ENCODE peak calls at places on chromosomes 13 and 19, in four cellular contexts. H is retinal pigment epithelial cell, R is NB4, F is cardiac fibroblast. L is an unnamed sample.

GRCh38 chr13:111415216-111415615 is 94.8 kb downstream of the TEX29 start:
- DNase-seq in F (no peak), R (no peak), H (no peak), L (no peak)

GRCh38 chr19:38711726-38712153 is 32.5 kb downstream of the CAPN12 start:
- DNase-seq in F (peak; percentile 96), H (no peak), R (no peak), L (no peak)

GRCh38 chr19:10593820-10594637 is 6.9 kb upstream of the AP1M2 start:
- DNase-seq in H (no peak), F (no peak), R (no peak), L (no peak)

GRCh38 chr13:113744197-113745000 is 14.6 kb upstream of the TMEM255B start:
- DNase-seq in H (no peak), F (no peak), R (peak; percentile 39), L (no peak)

GRCh38 chr13:112905619-112905989 is 63.4 kb upstream of the MCF2L start:
- DNase-seq in H (no peak), F (no peak), R (no peak), L (no peak)

GRCh38 chr13:65638572-65639168 is 1591.5 kb downstream of the PCDH9 start:
- DNase-seq in F (peak; percentile 80), R (peak; percentile 58), H (no peak), L (peak; percentile 5)

GRCh38 chr13:23684647-23685046 is 114.4 kb downstream of the TNFRSF19 start:
- DNase-seq in R (no peak), H (no peak), F (no peak), L (no peak)

GRCh38 chr19:47197141-47197540 is 33.9 kb downstream of the BBC3 start:
- DNase-seq in H (no peak), F (no peak), R (no peak), L (no peak)

GRCh38 chr19:35040826-35041547 is 534 bp upstream of the HPN start:
- DNase-seq in R (no peak), H (no peak), F (no peak), L (no peak)

GRCh38 chr19:29478578-29479565 is 46.9 kb upstream of the VSTM2B start:
- DNase-seq in R (peak; percentile 17), F (no peak), H (no peak), L (no peak)

GRCh38 chr19:45601115-45601514 is 897 bp downstream of the GPR4 start:
- DNase-seq in H (no peak), F (no peak), R (no peak), L (no peak)

GRCh38 chr19:16325671-16326400 is 1.2 kb downstream of the KLF2 start:
- DNase-seq in R (no peak), H (no peak), F (peak; percentile 40), L (no peak)

GRCh38 chr13:92158335-92158734 is 759.9 kb downstream of the GPC5 start:
- DNase-seq in R (peak; percentile 56), F (peak; percentile 34), H (no peak), L (no peak)

GRCh38 chr13:37747071-37747612 is 122.4 kb downstream of the TRPC4 start:
- DNase-seq in F (peak; percentile 87), H (peak; percentile 83), R (no peak), L (peak; percentile 54)

GRCh38 chr19:30719991-30720329 is 347.8 kb downstream of the ZNF536 start:
- DNase-seq in H (no peak), R (no peak), F (peak; percentile 13), L (no peak)

GRCh38 chr13:43388282-43389034 is 365.1 kb downstream of the DNAJC15 start:
- DNase-seq in F (no peak), R (no peak), H (no peak), L (no peak)

GRCh38 chr19:51029718-51030117 is 3.3 kb upstream of the KLK11 start:
- DNase-seq in R (peak; percentile 25), F (no peak), H (no peak), L (no peak)

GRCh38 chr19:13839938-13840750 is 36.8 kb upstream of the NANOS3 start:
- DNase-seq in R (peak; percentile 68), H (no peak), F (peak; percentile 73), L (no peak)

GRCh38 chr19:57888494-57889231 is at the start of gene ZNF814:
- DNase-seq in R (peak; percentile 14), F (peak; percentile 92), H (peak; percentile 59), L (peak; percentile 42)

GRCh38 chr19:57403737-57404537 is 7.0 kb upstream of the ZNF17 start:
- DNase-seq in H (no peak), F (no peak), R (no peak), L (no peak)

GRCh38 chr13:39676315-39676876 is 20.9 kb downstream of the COG6 start:
- DNase-seq in H (peak; percentile 20), F (peak; percentile 82), R (peak; percentile 66), L (no peak)
- TF ChIP-seq CTCF in H (peak; percentile 40), F (peak; percentile 36), R (no peak), L (peak; percentile 20)

DNA sequence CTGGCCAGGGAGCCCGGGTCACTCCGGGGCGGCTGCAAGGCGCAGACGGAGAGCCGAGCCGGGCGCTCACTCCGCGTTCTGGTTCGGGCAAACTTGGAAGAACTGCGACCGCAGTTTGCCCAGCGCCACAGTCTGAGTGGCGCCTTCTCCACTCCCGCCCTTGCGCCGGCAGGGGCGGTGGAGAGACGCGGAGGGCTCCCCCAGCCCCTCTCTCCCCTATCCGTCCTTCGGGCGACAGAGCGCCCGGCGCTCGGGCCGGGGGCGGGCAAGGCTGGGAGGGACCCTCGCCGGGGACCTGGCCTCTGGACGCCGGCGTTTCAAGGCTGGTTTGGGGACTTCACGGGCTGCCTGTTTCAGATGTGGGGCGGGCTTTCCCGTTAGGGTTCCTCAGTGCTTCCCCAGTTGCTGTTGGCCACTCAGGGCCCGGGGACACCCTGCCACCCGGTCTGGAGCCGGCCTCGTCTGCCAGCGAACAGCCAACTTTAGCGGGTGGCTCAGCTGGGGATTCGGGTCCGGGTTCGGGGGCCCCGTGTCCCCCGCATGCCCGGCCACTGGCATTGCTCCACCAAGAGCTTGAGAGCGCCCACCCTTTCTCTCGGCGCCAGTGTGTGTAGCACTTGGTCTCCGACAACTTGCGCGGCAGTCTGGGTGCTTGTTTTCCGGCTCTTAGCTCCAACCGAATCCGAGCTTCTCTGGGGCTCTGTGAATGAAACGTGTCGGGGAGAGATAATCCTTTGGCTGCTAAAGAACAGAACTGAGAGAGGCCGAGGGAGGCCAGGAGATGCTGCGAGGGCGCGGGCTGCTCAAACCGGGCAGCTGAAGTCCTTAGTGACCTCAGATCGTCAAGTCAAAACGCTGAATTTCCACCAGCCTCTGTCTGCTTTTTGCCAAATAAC is 1.5 kb downstream of the GPC6 start:
- DNase-seq in H (peak; percentile 85), R (no peak), F (peak; percentile 77), L (no peak)
- H3K4me3 ChIP-seq in H (peak overlapping the region; percentile 75), R (no peak overlapping the region), F (peak overlapping the region; percentile 63), L (peak overlapping the region; percentile 74)

GRCh38 chr13:46339035-46339666 is 47.9 kb downstream of the RUBCNL start:
- DNase-seq in R (peak; percentile 92), H (no peak), F (peak; percentile 96), L (no peak)
- TF ChIP-seq CTCF in R (no peak), H (no peak), F (peak; percentile 32), L (no peak)

DNA sequence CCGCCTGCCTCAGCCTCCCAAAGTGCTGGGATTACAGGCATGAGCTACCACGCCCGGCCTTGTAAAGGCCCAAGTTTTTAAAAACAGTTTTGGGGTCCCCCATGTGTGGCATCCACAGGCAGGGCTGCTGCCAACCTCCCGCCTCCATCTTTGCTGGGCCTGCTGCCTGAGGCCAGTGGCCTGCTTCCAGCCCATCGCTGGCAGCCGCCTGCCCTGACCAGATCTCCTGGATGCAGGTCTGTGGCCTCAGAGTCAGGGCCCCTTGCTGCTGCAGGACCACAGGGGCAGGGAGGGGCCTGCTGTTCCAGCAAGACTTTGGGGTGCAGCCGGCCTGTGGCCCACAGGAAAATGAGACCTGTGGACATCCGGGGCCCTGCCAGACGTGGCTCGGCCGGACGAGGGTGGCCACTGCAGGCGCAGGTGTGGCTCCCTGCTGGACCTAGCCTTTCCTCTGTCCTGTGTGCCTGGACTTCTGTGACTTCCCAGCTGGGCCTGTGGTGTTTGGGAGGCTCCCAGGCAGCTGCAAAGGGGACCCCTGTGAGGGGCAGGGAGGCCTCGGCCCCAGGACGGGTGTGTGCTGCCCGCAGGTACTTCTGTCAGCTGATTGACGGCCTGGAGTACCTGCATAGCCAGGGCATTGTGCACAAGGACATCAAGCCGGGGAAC is 14.3 kb downstream of the STK11 start:
- DNase-seq in F (no peak), H (no peak), R (no peak), L (no peak)
- H3K4me3 ChIP-seq in F (no peak overlapping the region), H (no peak overlapping the region), R (no peak overlapping the region), L (no peak overlapping the region)

GRCh38 chr13:50514249-50514648 is 329.2 kb downstream of the DLEU7 start:
- DNase-seq in R (no peak), H (no peak), F (no peak), L (no peak)

GRCh38 chr13:50512602-50513527 is 330.6 kb downstream of the DLEU7 start:
- DNase-seq in H (no peak), R (peak; percentile 88), F (peak; percentile 69), L (no peak)

GRCh38 chr13:50513528-50513863 is 330.0 kb downstream of the DLEU7 start:
- DNase-seq in R (no peak), H (no peak), F (no peak), L (no peak)

GRCh38 chr13:50509771-50510441 is 333.6 kb downstream of the DLEU7 start:
- DNase-seq in R (peak; percentile 47), F (peak; percentile 35), H (no peak), L (no peak)

GRCh38 chr13:50511877-50512332 is 331.6 kb downstream of the DLEU7 start:
- DNase-seq in R (peak; percentile 90), F (no peak), H (no peak), L (no peak)
- TF ChIP-seq CTCF in R (no peak), F (no peak), H (no peak), L (no peak)

L was measured in AG04449.